ENCODE peak calls at places on chromosomes 11 and 22, in ten cellular contexts. I is iPS DF 6.9; M is brain microvascular endothelial cell; Z is naive thymus-derived CD4-positive, alpha-beta T cell; T is neuronal stem cell; K is tibial artery; W is hepatocyte; N is CD8-positive, alpha-beta memory T cell; X is mammary epithelial cell; H is osteoblast. E is an unnamed sample.

GRCh38 chr22:37112084-37112728 is 2.7 kb upstream of the TMPRSS6 start:
- DNase-seq in I (no peak), M (no peak), Z (no peak), T (no peak), K (no peak), W (peak), N (no peak), X (no peak), H (no peak), E (no peak)

GRCh38 chr11:61310749-61311148 is 15.6 kb upstream of the VWCE start:
- DNase-seq in I (no peak), M (no peak), Z (no peak), T (no peak), K (no peak), W (no peak), N (no peak), X (no peak), H (no peak), E (no peak)

GRCh38 chr22:45207981-45208664 is 32.6 kb downstream of the KIAA0930 start:
- DNase-seq in I (no peak), M (peak), Z (no peak), T (no peak), K (peak), W (peak), N (no peak), X (peak), H (peak), E (no peak)

GRCh38 chr22:29523761-29524160 is 29.8 kb downstream of the THOC5 start:
- DNase-seq in I (no peak), M (no peak), Z (no peak), T (no peak), K (no peak), W (no peak), N (no peak), X (no peak), H (no peak), E (no peak)

GRCh38 chr11:27183672-27184457 is 143.2 kb downstream of the BBOX1 start:
- DNase-seq in I (peak), M (peak), Z (peak), T (peak), K (no peak), W (peak), N (no peak), X (peak), H (no peak), E (peak)

GRCh38 chr22:50739894-50740293 is 1.9 kb downstream of the ACR start:
- DNase-seq in I (no peak), M (no peak), Z (no peak), T (no peak), K (peak), W (no peak), N (no peak), X (no peak), H (peak), E (no peak)

GRCh38 chr11:115226556-115226955 is 277.7 kb downstream of the CADM1 start:
- DNase-seq in I (peak), M (peak), Z (no peak), T (peak), K (no peak), W (peak), N (no peak), X (peak), H (peak), E (no peak)

GRCh38 chr11:23272095-23272494 is 411.8 kb upstream of the CCDC179 start:
- DNase-seq in I (no peak), M (no peak), Z (no peak), T (no peak), K (no peak), W (no peak), N (no peak), X (no peak), H (no peak), E (no peak)

GRCh38 chr22:32457031-32457430 is 7.2 kb downstream of the BPIFC start:
- DNase-seq in I (no peak), M (no peak), Z (no peak), T (no peak), K (no peak), W (no peak), N (no peak), X (no peak), H (no peak), E (no peak)

GRCh38 chr11:8871283-8871775 is 39.7 kb upstream of the AKIP1 start:
- DNase-seq in I (no peak), M (peak), Z (no peak), T (peak), K (peak), W (peak), N (no peak), X (peak), H (peak), E (no peak)

GRCh38 chr11:47869548-47870393 is 21.6 kb upstream of the NUP160 start:
- DNase-seq in I (no peak), M (no peak), Z (no peak), T (no peak), K (no peak), W (no peak), N (no peak), X (peak), H (no peak), E (no peak)

GRCh38 chr11:6666302-6667183 is 10.9 kb upstream of the DCHS1 start:
- DNase-seq in I (no peak), M (no peak), Z (no peak), T (no peak), K (no peak), W (no peak), N (no peak), X (no peak), H (no peak), E (no peak)

GRCh38 chr11:46160100-46160499 is 38.8 kb upstream of the PHF21A start:
- DNase-seq in I (no peak), M (no peak), Z (no peak), T (no peak), K (no peak), W (no peak), N (no peak), X (no peak), H (no peak), E (no peak)

DNA sequence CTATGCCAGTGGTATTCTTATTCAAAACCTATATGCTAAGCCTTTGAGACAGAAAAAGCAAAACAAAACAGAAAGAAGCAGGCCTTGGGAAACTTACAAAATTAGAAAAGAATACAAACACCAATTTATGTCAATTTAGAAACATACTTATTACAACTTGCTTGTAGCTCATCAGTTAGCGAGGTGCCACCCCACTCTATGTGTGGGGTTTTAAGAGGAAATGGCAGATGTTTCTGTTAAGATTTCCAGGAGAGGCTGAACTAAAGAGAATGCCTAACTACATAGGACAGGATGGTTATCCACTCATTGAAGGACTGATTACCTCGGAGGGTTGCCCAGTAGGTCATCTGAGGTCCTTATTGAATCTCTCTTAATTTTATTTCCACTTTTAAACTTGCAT is 302.0 kb downstream of the ETS1 start:
- DNase-seq in I (no peak), M (no peak), Z (no peak), T (no peak), K (no peak), W (no peak), N (no peak), X (no peak), H (no peak), E (no peak)
- H3K4me3 ChIP-seq in I (no peak), M (no peak), Z (peak), T (no peak), K (no peak), W (no peak), N (peak), X (no peak), H (no peak), E (peak)

DNA sequence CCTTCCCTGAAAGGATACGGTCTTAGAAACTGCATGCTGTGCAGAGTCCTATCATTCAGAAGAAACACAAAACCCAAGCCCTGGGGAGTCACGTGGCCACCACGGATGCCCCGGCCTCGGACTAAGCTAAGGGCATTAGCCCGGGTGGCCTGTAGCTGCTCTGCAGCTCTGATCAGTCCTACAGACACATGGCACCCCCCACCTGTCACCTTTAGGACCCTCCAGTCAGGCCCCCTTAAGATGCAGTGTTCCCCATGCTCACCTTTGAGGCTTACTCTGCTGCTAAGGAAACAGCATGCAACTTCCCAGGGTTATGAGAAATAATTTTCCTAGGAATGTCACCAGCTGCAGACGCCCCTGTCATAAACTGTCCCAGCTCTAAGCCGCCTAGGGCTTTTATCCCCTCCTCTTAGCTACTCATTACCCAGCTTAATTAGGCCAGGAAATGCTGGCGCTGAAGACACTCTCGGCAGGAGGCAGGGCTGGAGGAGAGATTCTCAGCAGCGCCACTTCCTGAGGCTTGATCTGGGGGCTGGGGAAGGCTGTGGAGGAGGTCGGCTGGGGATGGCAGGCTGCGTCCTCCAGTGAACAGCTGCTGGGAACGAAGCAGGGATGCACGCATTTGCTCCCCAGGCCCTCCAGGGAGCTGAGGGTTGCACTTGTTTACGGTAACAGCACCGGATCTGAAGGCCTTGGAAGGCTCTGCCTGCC is 47.2 kb upstream of the ADA2 start:
- DNase-seq in I (no peak), M (no peak), Z (peak), T (peak), K (no peak), W (peak), N (no peak), X (no peak), H (peak), E (peak)
- H3K27ac ChIP-seq in I (peak), M (no peak), Z (peak), T (peak), K (no peak), W (peak), N (no peak), X (no peak), H (no peak), E (no peak)

DNA sequence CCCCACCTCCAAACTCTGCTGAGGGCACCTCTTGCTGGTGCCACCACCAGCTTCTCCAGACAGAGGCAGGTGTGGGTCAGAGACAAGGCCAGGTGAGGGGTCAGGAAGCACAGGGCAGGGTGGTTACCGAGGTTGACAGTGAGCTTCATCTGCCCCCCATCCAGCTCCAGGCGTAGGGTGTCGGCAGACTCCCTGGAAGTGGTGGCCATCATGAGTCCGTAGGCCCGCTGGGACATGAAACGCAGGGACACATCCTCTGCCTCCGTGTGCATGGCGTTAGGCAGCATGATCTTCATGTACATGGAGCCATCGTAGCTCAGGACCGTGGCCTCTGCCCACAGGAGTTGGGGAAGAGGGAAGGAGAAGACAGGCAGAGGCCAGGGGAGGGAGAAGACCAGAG is 62.8 kb downstream of the NRXN2 start:
- DNase-seq in I (no peak), M (no peak), Z (no peak), T (no peak), K (no peak), W (no peak), N (no peak), X (no peak), H (no peak), E (no peak)
- H3K4me3 ChIP-seq in I (no peak), M (no peak), Z (no peak), T (peak), K (peak), W (no peak), N (no peak), X (no peak), H (peak), E (no peak)

DNA sequence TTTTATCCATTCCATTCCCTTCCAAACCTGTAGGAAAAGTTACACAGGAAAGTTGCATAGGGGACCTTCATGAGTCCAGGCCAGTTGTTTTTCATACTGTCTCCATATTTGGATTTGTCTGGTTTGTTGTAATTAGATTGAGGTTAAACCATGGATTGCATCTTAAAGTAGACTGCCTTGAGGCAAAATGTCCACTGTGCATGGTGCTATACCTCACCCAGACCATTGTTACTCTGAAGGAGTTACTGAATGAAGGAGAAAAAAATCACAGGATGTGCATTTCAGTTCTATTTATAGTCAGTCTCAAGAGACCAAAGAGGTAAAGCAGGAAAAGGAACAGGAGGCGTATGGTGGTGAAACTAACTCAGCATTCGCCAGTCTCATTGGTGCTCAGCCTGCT is 29.6 kb upstream of the L3MBTL2 start:
- DNase-seq in I (no peak), M (no peak), Z (no peak), T (no peak), K (no peak), W (no peak), N (no peak), X (no peak), H (no peak), E (no peak)
- H3K27ac ChIP-seq in I (no peak), M (no peak), Z (no peak), T (no peak), K (no peak), W (no peak), N (no peak), X (no peak), H (no peak), E (no peak)

GRCh38 chr11:13954591-13954990 is 7.9 kb upstream of the SPON1 start:
- DNase-seq in I (no peak), M (no peak), Z (no peak), T (no peak), K (no peak), W (no peak), N (no peak), X (no peak), H (no peak), E (no peak)
- H3K4me3 ChIP-seq in I (no peak), M (no peak), Z (no peak), T (no peak), K (no peak), W (no peak), N (no peak), X (no peak), H (no peak), E (no peak)

DNA sequence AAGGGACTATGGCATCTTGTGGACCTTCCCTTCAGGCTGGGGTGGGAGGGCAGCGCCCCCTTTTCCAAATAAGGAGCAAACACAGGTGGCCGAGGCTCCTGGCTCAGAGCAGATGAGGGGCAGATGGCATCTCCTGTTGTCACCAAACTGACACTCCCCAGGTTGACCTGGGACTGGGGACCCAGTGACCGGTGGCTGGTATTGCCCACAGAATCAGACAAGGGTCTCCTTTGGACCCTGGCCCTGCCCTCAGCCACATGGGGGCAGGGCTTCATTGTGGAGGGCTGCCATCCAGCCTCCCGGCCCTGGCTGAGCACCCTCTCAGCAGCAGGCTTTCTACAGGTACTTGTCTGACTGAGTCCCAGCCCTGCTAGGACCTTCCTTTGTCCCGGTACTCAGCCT is 842 bp upstream of the SIGIRR start:
- DNase-seq in I (no peak), M (no peak), Z (no peak), T (no peak), K (no peak), W (no peak), N (no peak), X (no peak), H (no peak), E (no peak)
- H3K27ac ChIP-seq in I (no peak), M (no peak), Z (peak), T (no peak), K (no peak), W (no peak), N (peak), X (no peak), H (no peak), E (peak)